ENCODE peak calls at places on chromosomes 7 and 10, in six cellular contexts. P is AG10803, V is epithelial cell of esophagus, O is uterus, L is neural progenitor cell, E is left ventricle myocardium inferior. I is an unnamed sample.

GRCh38 chr7:148622887-148623585 is 32.5 kb downstream of the C7orf33 start:
- DNase-seq in P (peak; percentile 5), V (no peak), O (no peak), L (peak; percentile 40), E (no peak), I (peak; percentile 12)

GRCh38 chr7:90933984-90934383 is 330.2 kb upstream of the FZD1 start:
- DNase-seq in P (no peak), V (no peak), O (no peak), L (no peak), E (peak; percentile 14), I (no peak)

GRCh38 chr10:130859427-130859826 is 452.1 kb downstream of the TCERG1L start:
- DNase-seq in P (no peak), V (no peak), O (no peak), L (no peak), E (no peak), I (peak; percentile 81)

GRCh38 chr7:18778594-18778993 is 283.0 kb downstream of the HDAC9 start:
- DNase-seq in P (peak; percentile 95), V (no peak), O (no peak), L (no peak), E (no peak), I (no peak)

GRCh38 chr10:45052700-45053099 is 52.0 kb downstream of the ZNF22 start:
- DNase-seq in P (no peak), V (no peak), O (no peak), L (no peak), E (no peak), I (no peak)

GRCh38 chr7:1224093-1224702 is 8.5 kb upstream of the UNCX start:
- DNase-seq in P (no peak), V (no peak), O (no peak), L (peak; percentile 93), E (no peak), I (no peak)

GRCh38 chr7:12670071-12670729 is 17.2 kb upstream of the ARL4A start:
- DNase-seq in P (peak; percentile 66), V (no peak), O (no peak), L (no peak), E (no peak), I (no peak)

GRCh38 chr7:149642579-149642978 is 130.8 kb downstream of the ZNF467 start:
- DNase-seq in P (no peak), V (no peak), O (no peak), L (no peak), E (peak; percentile 53), I (peak; percentile 70)

GRCh38 chr7:86846494-86847190 is 202.9 kb downstream of the GRM3 start:
- DNase-seq in P (no peak), V (peak; percentile 5), O (no peak), L (no peak), E (no peak), I (no peak)

GRCh38 chr10:120181154-120181553 is 275.9 kb upstream of the PLPP4 start:
- DNase-seq in P (no peak), V (no peak), O (no peak), L (no peak), E (no peak), I (no peak)

GRCh38 chr7:144513332-144513731 is 109.8 kb upstream of the NOBOX start:
- DNase-seq in P (no peak), V (peak; percentile 39), O (no peak), L (peak; percentile 59), E (no peak), I (no peak)

GRCh38 chr7:2873686-2874551 is 29.8 kb upstream of the GNA12 start:
- DNase-seq in P (peak; percentile 87), V (peak; percentile 95), O (no peak), L (peak; percentile 30), E (no peak), I (no peak)

GRCh38 chr10:114041166-114041565 is 2.5 kb upstream of the ADRB1 start:
- DNase-seq in P (no peak), V (no peak), O (no peak), L (no peak), E (no peak), I (no peak)

GRCh38 chr7:11355571-11355970 is 381.9 kb downstream of the PHF14 start:
- DNase-seq in P (no peak), V (no peak), O (no peak), L (no peak), E (no peak), I (no peak)

GRCh38 chr7:116439005-116439404 is 60.5 kb upstream of the CAV2 start:
- DNase-seq in P (no peak), V (no peak), O (no peak), L (no peak), E (no peak), I (no peak)

GRCh38 chr10:77622822-77623410 is 14.7 kb downstream of the KCNMA1 start:
- DNase-seq in P (no peak), V (no peak), O (no peak), L (no peak), E (no peak), I (no peak)

GRCh38 chr7:150368884-150369739 is 490 bp downstream of the REPIN1 start:
- DNase-seq in P (peak; percentile 78), V (peak; percentile 13), O (peak; percentile 56), L (peak; percentile 92), E (peak; percentile 71), I (peak; percentile 39)

GRCh38 chr7:148783801-148784527 is 85.3 kb downstream of the CUL1 start:
- DNase-seq in P (no peak), V (peak; percentile 88), O (no peak), L (no peak), E (no peak), I (no peak)

GRCh38 chr10:43671659-43672555 is 23.2 kb upstream of the ZNF32 start:
- DNase-seq in P (peak; percentile 67), V (peak; percentile 64), O (peak; percentile 65), L (peak; percentile 87), E (no peak), I (peak; percentile 60)

GRCh38 chr10:119688033-119688508 is 36.9 kb downstream of the BAG3 start:
- DNase-seq in P (no peak), V (no peak), O (no peak), L (peak; percentile 27), E (no peak), I (no peak)

GRCh38 chr7:36939816-36940215 is 215.5 kb upstream of the AOAH start:
- DNase-seq in P (no peak), V (no peak), O (no peak), L (no peak), E (no peak), I (no peak)

GRCh38 chr10:33337335-33337854 is 2.9 kb upstream of the NRP1 start:
- DNase-seq in P (peak; percentile 81), V (no peak), O (peak; percentile 45), L (no peak), E (peak; percentile 31), I (no peak)
- TF ChIP-seq CTCF in P (peak; percentile 47), V (peak; percentile 11), O (no peak), L (no peak), E (peak; percentile 48), I (no peak)

DNA sequence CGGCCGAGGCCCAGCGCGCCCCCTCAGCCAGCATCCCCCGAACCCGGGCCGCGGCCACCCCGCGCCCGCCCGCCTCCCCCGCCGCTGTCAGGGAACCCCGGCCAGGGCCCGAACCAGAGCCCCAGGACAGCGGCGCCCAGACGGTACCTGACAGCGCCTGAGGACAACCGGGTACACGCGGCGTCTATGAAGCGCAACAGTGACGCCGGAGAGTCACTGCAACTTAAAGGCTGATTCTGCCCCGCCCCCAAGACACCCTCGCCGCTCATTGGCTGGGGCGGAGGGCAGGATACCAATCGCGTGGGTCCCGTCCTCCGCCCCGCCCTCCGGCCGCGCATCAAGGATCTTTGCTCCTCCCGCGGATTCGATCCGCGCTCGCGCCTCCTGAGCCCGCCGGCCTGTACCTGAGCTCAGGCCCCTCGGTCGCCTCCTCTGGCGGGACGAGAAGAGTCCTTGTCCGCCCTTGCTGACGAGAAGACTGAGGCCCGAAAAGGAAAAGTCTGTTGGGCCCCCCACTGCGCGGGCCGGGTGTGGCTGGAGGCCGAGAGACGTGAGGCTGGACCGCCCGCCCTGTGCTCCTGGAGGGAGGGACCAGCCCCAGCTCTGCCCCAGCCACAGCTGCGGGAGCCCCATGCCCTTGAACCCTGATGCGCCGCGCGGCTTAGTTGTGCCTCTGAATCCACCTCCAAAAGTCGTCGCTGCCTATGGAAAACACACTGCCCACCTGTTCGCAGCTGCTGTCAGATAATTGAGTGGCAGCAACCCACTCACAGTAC is at the start of gene OAT:
- DNase-seq in P (peak; percentile 92), V (peak; percentile 97), O (peak; percentile 96), L (peak; percentile 99), E (peak; percentile 97), I (peak; percentile 99)
- TF ChIP-seq CTCF in P (peak; percentile 2), V (no peak), O (no peak), L (peak; percentile 42), E (no peak), I (no peak)

GRCh38 chr10:72061930-72062329 is 26.4 kb downstream of the SPOCK2 start:
- DNase-seq in P (no peak), V (no peak), O (no peak), L (no peak), E (no peak), I (no peak)
- TF ChIP-seq CTCF in P (no peak), V (no peak), O (no peak), L (no peak), E (no peak), I (no peak)

GRCh38 chr10:35423505-35424306 is 87.4 kb downstream of the CCNY start:
- DNase-seq in P (peak; percentile 57), V (peak; percentile 89), O (peak; percentile 24), L (no peak), E (no peak), I (no peak)

GRCh38 chr10:35427543-35427942 is 91.2 kb downstream of the CCNY start:
- DNase-seq in P (no peak), V (no peak), O (no peak), L (no peak), E (no peak), I (no peak)

GRCh38 chr10:35426657-35427056 is 90.3 kb downstream of the CCNY start:
- DNase-seq in P (no peak), V (no peak), O (peak; percentile 1), L (no peak), E (no peak), I (no peak)

GRCh38 chr10:35424680-35425285 is 88.5 kb downstream of the CCNY start:
- DNase-seq in P (no peak), V (no peak), O (peak; percentile 24), L (no peak), E (no peak), I (no peak)

GRCh38 chr10:35425596-35425995 is 89.3 kb downstream of the CCNY start:
- DNase-seq in P (peak; percentile 40), V (no peak), O (no peak), L (no peak), E (no peak), I (no peak)
- TF ChIP-seq CTCF in P (peak; percentile 18), V (no peak), O (no peak), L (no peak), E (no peak), I (no peak)

I was measured in lower leg skin.